ENCODE peak calls at places on chromosomes 12 and 14, in five cellular contexts. E is GM12878, R is HCT116, F is H1, N is K562. M is an unnamed sample. For H3K4me1, the result is how much of the 10 kb centered on the place peaks cover.

GRCh38 chr14:31564194-31564593 is 3.0 kb downstream of the NUBPL start:
- DNase-seq in E (no peak), R (no peak), F (no peak), N (no peak), M (no peak)

GRCh38 chr14:20606190-20606901 is 15.2 kb upstream of the RNASE12 start:
- DNase-seq in E (no peak), R (no peak), F (no peak), N (no peak), M (peak)

GRCh38 chr14:105508069-105508468 is 17.0 kb downstream of the TEDC1 start:
- DNase-seq in E (no peak), R (no peak), F (no peak), N (no peak), M (no peak)

GRCh38 chr14:87690076-87690661 is 302.8 kb downstream of the GALC start:
- DNase-seq in E (no peak), R (no peak), F (no peak), N (no peak), M (no peak)

GRCh38 chr12:55829967-55830600 is 697 bp upstream of the DNAJC14 start:
- DNase-seq in E (no peak), R (no peak), F (no peak), N (peak), M (no peak)

GRCh38 chr12:69994593-69995222 is 169.7 kb downstream of the MYRFL start:
- DNase-seq in E (no peak), R (no peak), F (no peak), N (no peak), M (no peak)

GRCh38 chr12:65529771-65530435 is 251.4 kb downstream of the MSRB3 start:
- DNase-seq in E (no peak), R (no peak), F (no peak), N (no peak), M (no peak)

GRCh38 chr14:28661171-28661772 is 105.3 kb upstream of the FOXG1 start:
- DNase-seq in E (no peak), R (no peak), F (peak), N (no peak), M (peak)

GRCh38 chr12:100391856-100392255 is 35.0 kb downstream of the SLC17A8 start:
- DNase-seq in E (no peak), R (no peak), F (no peak), N (no peak), M (peak)

GRCh38 chr14:104510794-104511611 is 68.6 kb upstream of the C14orf180 start:
- DNase-seq in E (no peak), R (no peak), F (no peak), N (no peak), M (no peak)

GRCh38 chr14:33061667-33062325 is 123.1 kb downstream of the NPAS3 start:
- DNase-seq in E (no peak), R (no peak), F (no peak), N (no peak), M (no peak)

GRCh38 chr12:67681941-67682340 is 33.4 kb downstream of the DYRK2 start:
- DNase-seq in E (no peak), R (no peak), F (no peak), N (no peak), M (no peak)

GRCh38 chr14:31950760-31951637 is 126.1 kb upstream of the ARHGAP5 start:
- DNase-seq in E (no peak), R (no peak), F (no peak), N (peak), M (no peak)

GRCh38 chr12:52645120-52645761 is 6.8 kb downstream of the KRT2 start:
- DNase-seq in E (no peak), R (no peak), F (no peak), N (peak), M (no peak)

GRCh38 chr14:76541594-76542219 is 165.8 kb downstream of the ESRRB start:
- DNase-seq in E (no peak), R (no peak), F (no peak), N (no peak), M (no peak)

GRCh38 chr12:1606021-1606622 is 11.7 kb upstream of the FBXL14 start:
- DNase-seq in E (peak), R (peak), F (no peak), N (peak), M (peak)

GRCh38 chr14:100679707-100680438 is 46.8 kb upstream of the DLK1 start:
- DNase-seq in E (no peak), R (no peak), F (no peak), N (no peak), M (peak)

GRCh38 chr12:7716391-7716790 is 5.2 kb downstream of the DPPA3 start:
- DNase-seq in E (no peak), R (peak), F (no peak), N (peak), M (peak)

GRCh38 chr14:30195946-30196345 is 268.3 kb upstream of the PRKD1 start:
- DNase-seq in E (no peak), R (no peak), F (no peak), N (no peak), M (no peak)

GRCh38 chr12:108724054-108724889 is 7.0 kb downstream of the CORO1C start:
- DNase-seq in E (no peak), R (no peak), F (no peak), N (no peak), M (no peak)

GRCh38 chr12:108721824-108722223 is 9.5 kb downstream of the CORO1C start:
- DNase-seq in E (no peak), R (no peak), F (no peak), N (no peak), M (no peak)

GRCh38 chr12:108722463-108722862 is 8.9 kb downstream of the CORO1C start:
- DNase-seq in E (no peak), R (no peak), F (no peak), N (no peak), M (no peak)

GRCh38 chr12:108722992-108723766 is 8.1 kb downstream of the CORO1C start:
- DNase-seq in E (no peak), R (no peak), F (no peak), N (no peak), M (no peak)

GRCh38 chr12:108720757-108721514 is 10.4 kb downstream of the CORO1C start:
- DNase-seq in E (no peak), R (no peak), F (no peak), N (no peak), M (no peak)
- H3K4me1 ChIP-seq in E (under half), R (under half), F (under half), N (half or more), M (half or more)

DNA sequence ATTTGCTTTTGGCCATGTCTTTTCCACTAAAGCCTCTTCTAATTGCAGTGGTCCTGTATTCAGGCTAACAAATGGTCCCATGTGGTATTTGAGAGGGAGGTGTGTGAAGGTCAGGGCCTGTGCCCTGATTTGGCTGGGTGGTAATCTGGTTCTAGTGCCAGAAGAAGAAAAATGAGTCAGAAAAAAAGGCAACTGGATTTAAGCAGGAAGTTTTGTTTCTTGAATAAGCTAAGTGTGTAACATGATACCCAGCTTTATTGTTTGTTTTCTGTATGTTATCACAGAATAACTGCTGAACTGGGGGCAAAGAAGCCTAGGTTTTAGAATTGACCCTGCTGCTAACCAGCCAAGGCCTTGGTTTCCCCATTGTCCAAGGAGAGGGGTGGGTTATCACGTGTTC is 134.0 kb downstream of the ANO6 start:
- DNase-seq in E (no peak), R (no peak), F (no peak), N (no peak), M (no peak)
- TF ChIP-seq SP1 in E (no peak), R (no peak), F (no peak), N (no peak), M (no peak)

GRCh38 chr12:121858318-121858661 is 369 bp downstream of the HPD start:
- DNase-seq in E (no peak), R (no peak), F (no peak), N (no peak), M (no peak)

GRCh38 chr12:121861549-121862254 is 3.0 kb upstream of the HPD start:
- DNase-seq in E (no peak), R (no peak), F (no peak), N (no peak), M (peak)

GRCh38 chr12:121860257-121860656 is 1.6 kb upstream of the HPD start:
- DNase-seq in E (no peak), R (no peak), F (no peak), N (no peak), M (peak)

GRCh38 chr12:121858662-121859572 is at the start of gene HPD:
- DNase-seq in E (no peak), R (no peak), F (no peak), N (no peak), M (peak)

DNA sequence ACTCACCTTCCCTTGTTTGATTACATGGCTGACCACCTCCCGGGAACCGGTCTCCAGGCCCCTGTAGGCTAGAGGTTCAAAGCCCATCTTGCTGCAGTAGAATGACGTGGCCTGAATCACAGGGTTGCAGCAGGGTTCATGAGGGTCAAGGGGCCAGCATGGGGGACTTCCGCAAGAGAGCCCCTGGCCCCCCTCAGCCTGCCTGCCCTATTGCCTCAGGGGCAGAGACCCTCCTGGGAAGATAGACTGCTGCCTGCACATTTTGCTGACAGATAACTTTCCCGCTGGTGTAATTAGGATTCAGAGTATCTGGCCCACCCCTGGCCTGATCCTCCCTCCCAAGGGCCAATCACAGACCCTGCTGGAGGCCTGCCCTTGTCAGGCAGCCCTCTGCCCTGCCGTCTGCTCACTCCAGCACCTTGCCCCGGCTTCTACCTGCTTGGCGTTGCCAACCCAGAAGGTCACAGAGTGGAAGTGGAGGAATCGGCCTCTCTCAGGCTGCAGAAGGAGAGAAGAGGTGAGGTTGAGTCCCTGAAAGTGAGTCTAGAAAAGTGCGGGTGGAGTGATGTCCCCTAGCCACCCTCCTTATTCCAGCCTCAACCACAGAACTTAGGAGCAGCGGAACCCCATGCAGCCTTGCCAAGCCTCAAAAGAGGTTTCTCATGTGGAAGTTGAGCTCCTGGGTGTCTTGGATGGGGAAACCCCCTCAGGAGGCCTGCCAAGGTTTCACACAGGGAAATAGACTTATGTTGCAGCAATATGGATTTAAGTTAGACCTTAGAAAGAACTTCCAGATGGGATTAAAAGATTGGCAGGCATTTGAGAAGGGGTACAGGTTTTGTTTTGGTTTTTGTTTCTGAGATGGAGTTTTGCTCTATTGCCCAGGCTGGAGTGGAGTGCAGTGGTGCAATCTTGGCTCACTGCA is 1.1 kb downstream of the HPD start:
- DNase-seq in E (no peak), R (no peak), F (no peak), N (peak), M (peak)
- H3K4me3 ChIP-seq in E (no peak), R (no peak), F (no peak), N (no peak), M (peak)

DNA sequence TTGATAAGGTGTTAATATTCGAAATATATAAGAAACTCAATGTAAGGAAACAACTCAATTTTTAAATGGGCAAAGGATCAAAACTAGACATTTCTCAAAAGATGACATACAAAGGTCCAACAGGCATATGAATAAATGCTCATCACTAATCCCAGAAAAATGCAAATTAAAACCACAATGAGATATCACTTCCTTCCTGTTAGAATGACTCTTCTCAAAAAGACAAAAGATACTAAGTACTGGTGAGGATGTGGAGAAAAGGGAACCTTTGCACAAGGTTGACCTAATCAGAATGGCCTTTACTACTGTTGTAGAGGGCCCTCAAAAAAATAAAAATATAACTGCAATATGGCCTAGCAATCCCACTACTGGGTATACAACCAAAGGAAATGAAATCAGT is 383.4 kb downstream of the KCNH5 start:
- DNase-seq in E (no peak), R (no peak), F (no peak), N (no peak), M (no peak)
- H3K4me1 ChIP-seq in E (under half), R (under half), F (under half), N (under half), M (under half)

GRCh38 chr12:12487490-12487889 is 75.2 kb downstream of the DUSP16 start:
- DNase-seq in E (no peak), R (no peak), F (no peak), N (no peak), M (no peak)

GRCh38 chr12:12491634-12492033 is 71.0 kb downstream of the DUSP16 start:
- DNase-seq in E (no peak), R (no peak), F (no peak), N (no peak), M (no peak)

GRCh38 chr12:12488296-12488695 is 74.4 kb downstream of the DUSP16 start:
- DNase-seq in E (no peak), R (no peak), F (no peak), N (no peak), M (no peak)

GRCh38 chr12:12486661-12487240 is 75.9 kb downstream of the DUSP16 start:
- DNase-seq in E (peak), R (no peak), F (no peak), N (no peak), M (peak)

DNA sequence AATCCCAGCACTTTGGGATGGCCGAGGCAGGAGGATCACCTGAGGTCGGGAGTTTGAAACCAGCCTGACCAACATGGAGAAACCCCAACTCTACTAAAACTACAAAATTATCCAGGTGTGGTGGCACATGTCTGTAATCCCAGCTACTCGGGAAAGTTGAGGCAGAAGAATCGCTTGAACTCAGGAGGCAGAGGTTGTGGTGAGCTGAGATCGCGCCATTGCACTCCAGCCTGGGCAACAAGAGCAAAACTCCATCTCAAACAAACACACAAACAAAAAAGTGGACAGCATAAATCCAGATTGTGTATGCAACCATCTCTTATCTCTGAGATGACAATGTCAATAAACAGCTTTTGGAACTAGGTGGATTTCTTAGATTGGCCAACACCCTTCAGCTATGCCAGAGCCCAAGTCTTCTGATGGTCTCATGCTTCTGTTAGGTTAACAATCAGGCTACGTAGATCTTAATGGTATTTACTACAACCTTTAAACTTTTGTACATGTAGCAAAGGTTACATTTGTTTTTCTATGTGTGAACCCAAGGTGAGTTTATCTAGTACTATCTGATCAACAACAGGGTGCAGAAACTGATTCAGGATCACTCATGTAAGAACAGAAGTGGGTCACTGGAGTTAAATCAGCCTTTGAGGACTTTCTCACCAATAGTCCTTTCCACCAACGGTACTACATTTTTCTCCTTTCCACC is 73.7 kb downstream of the DUSP16 start:
- DNase-seq in E (no peak), R (no peak), F (no peak), N (no peak), M (peak)
- TF ChIP-seq SP1 in E (no peak), R (no peak), F (no peak), N (no peak), M (no peak)

GRCh38 chr12:48197967-48198618 is 5.0 kb downstream of the OR10AD1 start:
- DNase-seq in E (peak), R (peak), F (peak), N (peak), M (no peak)
- H3K4me3 ChIP-seq in E (peak), R (peak), F (peak), N (peak), M (no peak)

GRCh38 chr12:46458500-46459106 is 86.0 kb upstream of the SLC38A2 start:
- DNase-seq in E (no peak), R (no peak), F (no peak), N (no peak), M (no peak)
- H3K4me1 ChIP-seq in E (under half), R (half or more), F (under half), N (under half), M (half or more)

GRCh38 chr12:47164730-47165439 is 85.1 kb upstream of the AMIGO2 start:
- DNase-seq in E (no peak), R (no peak), F (no peak), N (no peak), M (no peak)
- TF ChIP-seq SP1 in E (no peak), R (no peak), F (no peak), N (no peak), M (no peak)